ENCODE peak calls at places on chromosomes 1 and 21, in six cellular contexts. Z is SK-N-SH, Y is MM.1S, L is GM04504, P is germinal center, F is T-helper 2 cell. M is an unnamed sample.

GRCh38 chr1:209513226-209513625 is 70.3 kb upstream of the CAMK1G start:
- DNase-seq in Z (peak; percentile 49), Y (peak; percentile 56), L (no peak), P (peak; percentile 20), F (no peak), M (peak; percentile 21)

GRCh38 chr1:85398391-85399064 is 66.4 kb downstream of the DDAH1 start:
- DNase-seq in Z (no peak), Y (peak; percentile 7), L (peak; percentile 37), P (no peak), F (no peak), M (no peak)

GRCh38 chr1:19872190-19872589 is 10.0 kb upstream of the OTUD3 start:
- DNase-seq in Z (no peak), Y (peak; percentile 20), L (no peak), P (no peak), F (no peak), M (peak; percentile 42)

GRCh38 chr1:13589403-13589802 is 5.8 kb downstream of the PDPN start:
- DNase-seq in Z (no peak), Y (no peak), L (no peak), P (no peak), F (no peak), M (no peak)

GRCh38 chr1:185646202-185646683 is 87.9 kb upstream of the HMCN1 start:
- DNase-seq in Z (peak; percentile 37), Y (no peak), L (peak; percentile 97), P (no peak), F (no peak), M (no peak)

GRCh38 chr1:155007253-155007828 is 4.7 kb downstream of the ZBTB7B start:
- DNase-seq in Z (no peak), Y (no peak), L (no peak), P (no peak), F (no peak), M (no peak)

GRCh38 chr1:161020573-161021167 is at the start of gene F11R:
- DNase-seq in Z (peak; percentile 41), Y (peak; percentile 71), L (no peak), P (peak; percentile 54), F (no peak), M (no peak)

GRCh38 chr1:195908121-195908520 is 700.1 kb downstream of the KCNT2 start:
- DNase-seq in Z (no peak), Y (no peak), L (no peak), P (no peak), F (no peak), M (no peak)

GRCh38 chr1:63662846-63663245 is 69.6 kb downstream of the PGM1 start:
- DNase-seq in Z (no peak), Y (no peak), L (no peak), P (no peak), F (no peak), M (no peak)

GRCh38 chr1:109185990-109186703 is 27.6 kb upstream of the SARS1 start:
- DNase-seq in Z (no peak), Y (no peak), L (no peak), P (no peak), F (no peak), M (no peak)

GRCh38 chr1:171800850-171801249 is 19.4 kb downstream of the METTL13 start:
- DNase-seq in Z (no peak), Y (no peak), L (no peak), P (no peak), F (no peak), M (no peak)

GRCh38 chr1:92184632-92185031 is 33.1 kb upstream of the C1orf146 start:
- DNase-seq in Z (no peak), Y (no peak), L (peak; percentile 36), P (no peak), F (no peak), M (no peak)

GRCh38 chr1:217091601-217092000 is 368.4 kb upstream of the ESRRG start:
- DNase-seq in Z (no peak), Y (no peak), L (no peak), P (no peak), F (no peak), M (no peak)

GRCh38 chr1:192702212-192702993 is 66.5 kb downstream of the RGS13 start:
- DNase-seq in Z (no peak), Y (no peak), L (peak; percentile 57), P (no peak), F (no peak), M (no peak)

GRCh38 chr21:14900058-14900457 is 164.7 kb downstream of the NRIP1 start:
- DNase-seq in Z (no peak), Y (no peak), L (no peak), P (no peak), F (no peak), M (no peak)

GRCh38 chr1:22351757-22352080 is 99.9 kb upstream of the ZBTB40 start:
- DNase-seq in Z (no peak), Y (no peak), L (no peak), P (no peak), F (no peak), M (no peak)

GRCh38 chr1:8903908-8904650 is 25.6 kb upstream of the ENO1 start:
- DNase-seq in Z (peak; percentile 49), Y (no peak), L (peak; percentile 95), P (no peak), F (no peak), M (no peak)

GRCh38 chr1:76158126-76158525 is 83.6 kb downstream of the ST6GALNAC3 start:
- DNase-seq in Z (no peak), Y (no peak), L (no peak), P (no peak), F (no peak), M (no peak)

GRCh38 chr1:94486990-94487389 is 54.6 kb downstream of the F3 start:
- DNase-seq in Z (no peak), Y (no peak), L (no peak), P (no peak), F (no peak), M (no peak)

GRCh38 chr1:221576268-221576667 is 165.6 kb downstream of the DUSP10 start:
- DNase-seq in Z (no peak), Y (peak; percentile 37), L (no peak), P (no peak), F (no peak), M (peak; percentile 3)

GRCh38 chr1:202029727-202030126 is 19.3 kb downstream of the ELF3 start:
- DNase-seq in Z (no peak), Y (no peak), L (no peak), P (no peak), F (no peak), M (no peak)

GRCh38 chr1:230752407-230752806 is 5.2 kb downstream of the CAPN9 start:
- DNase-seq in Z (peak; percentile 66), Y (no peak), L (no peak), P (no peak), F (no peak), M (no peak)

GRCh38 chr21:46663754-46664153 is 28.3 kb downstream of the PRMT2 start:
- DNase-seq in Z (no peak), Y (no peak), L (no peak), P (no peak), F (no peak), M (no peak)

GRCh38 chr21:45357436-45358260 is 47.3 kb upstream of the COL18A1 start:
- DNase-seq in Z (no peak), Y (no peak), L (no peak), P (no peak), F (no peak), M (no peak)

GRCh38 chr1:203039609-203040517 is 13.6 kb downstream of the PPFIA4 start:
- DNase-seq in Z (no peak), Y (peak; percentile 53), L (no peak), P (no peak), F (no peak), M (peak; percentile 24)

GRCh38 chr1:213060836-213061235 is 9.8 kb downstream of the RPS6KC1 start:
- DNase-seq in Z (no peak), Y (no peak), L (no peak), P (no peak), F (no peak), M (no peak)

GRCh38 chr1:41738475-41738874 is 180.2 kb downstream of the HIVEP3 start:
- DNase-seq in Z (no peak), Y (no peak), L (no peak), P (no peak), F (no peak), M (no peak)

GRCh38 chr21:32392880-32393676 is at the start of gene URB1:
- DNase-seq in Z (peak; percentile 98), Y (peak; percentile 94), L (peak; percentile 60), P (peak; percentile 94), F (peak; percentile 94), M (peak; percentile 91)

GRCh38 chr1:205945056-205945455 is 1.8 kb upstream of the SLC26A9 start:
- DNase-seq in Z (no peak), Y (no peak), L (no peak), P (no peak), F (no peak), M (no peak)

GRCh38 chr1:186014370-186015030 is 280.3 kb downstream of the HMCN1 start:
- DNase-seq in Z (no peak), Y (no peak), L (no peak), P (no peak), F (no peak), M (no peak)

GRCh38 chr21:46000182-46000730 is 18.7 kb downstream of the COL6A1 start:
- DNase-seq in Z (no peak), Y (no peak), L (no peak), P (no peak), F (no peak), M (no peak)

GRCh38 chr1:26553942-26554682 is 24.6 kb downstream of the RPS6KA1 start:
- DNase-seq in Z (no peak), Y (no peak), L (no peak), P (no peak), F (no peak), M (no peak)

GRCh38 chr21:42578761-42579415 is 65.2 kb downstream of the SLC37A1 start:
- DNase-seq in Z (no peak), Y (no peak), L (no peak), P (no peak), F (no peak), M (no peak)

GRCh38 chr1:117059334-117059677 is 820 bp upstream of the TTF2 start:
- DNase-seq in Z (no peak), Y (peak; percentile 65), L (no peak), P (peak; percentile 71), F (peak; percentile 50), M (peak; percentile 85)

GRCh38 chr1:235060607-235061470 is 67.8 kb downstream of the TOMM20 start:
- DNase-seq in Z (no peak), Y (peak; percentile 34), L (no peak), P (no peak), F (no peak), M (no peak)

GRCh38 chr1:231317306-231318014 is 20.2 kb downstream of the EXOC8 start:
- DNase-seq in Z (no peak), Y (no peak), L (no peak), P (no peak), F (no peak), M (no peak)

GRCh38 chr1:13992489-13993285 is 292.7 kb downstream of the PRDM2 start:
- DNase-seq in Z (no peak), Y (no peak), L (no peak), P (no peak), F (no peak), M (no peak)

GRCh38 chr21:31780944-31781343 is 49.0 kb upstream of the SCAF4 start:
- DNase-seq in Z (no peak), Y (peak; percentile 68), L (no peak), P (peak; percentile 18), F (no peak), M (peak; percentile 67)

M was measured in OCI-LY7.